ENCODE peak calls at places on chromosome 7, in six cellular contexts. Y, O, E, H, I and V are unnamed samples.

GRCh38 chr7:115937960-115938359 is 92.6 kb downstream of the TFEC start:
- DNase-seq in Y (no peak), O (no peak), E (no peak), H (no peak), I (no peak), V (no peak)

GRCh38 chr7:129644634-129645230 is 33.2 kb downstream of the NRF1 start:
- DNase-seq in Y (peak), O (no peak), E (no peak), H (no peak), I (no peak), V (no peak)

GRCh38 chr7:44466300-44467216 is 23.9 kb downstream of the NUDCD3 start:
- DNase-seq in Y (no peak), O (no peak), E (no peak), H (no peak), I (no peak), V (no peak)

GRCh38 chr7:2809903-2810628 is 34.0 kb downstream of the GNA12 start:
- DNase-seq in Y (no peak), O (no peak), E (no peak), H (no peak), I (no peak), V (no peak)

GRCh38 chr7:132614428-132615076 is 38.3 kb upstream of the PLXNA4 start:
- DNase-seq in Y (peak), O (no peak), E (peak), H (no peak), I (peak), V (no peak)

GRCh38 chr7:34451923-34452322 is 206.1 kb upstream of the NPSR1 start:
- DNase-seq in Y (no peak), O (no peak), E (no peak), H (no peak), I (no peak), V (no peak)

GRCh38 chr7:129437190-129437589 is 3.0 kb downstream of the STRIP2 start:
- DNase-seq in Y (no peak), O (no peak), E (no peak), H (no peak), I (no peak), V (no peak)

GRCh38 chr7:81267508-81267907 is 348.7 kb upstream of the SEMA3C start:
- DNase-seq in Y (peak), O (no peak), E (no peak), H (no peak), I (no peak), V (no peak)

GRCh38 chr7:148700693-148701092 is 2.0 kb downstream of the CUL1 start:
- DNase-seq in Y (peak), O (no peak), E (peak), H (no peak), I (no peak), V (no peak)

GRCh38 chr7:132933076-132933466 is 148.8 kb downstream of the CHCHD3 start:
- DNase-seq in Y (no peak), O (no peak), E (peak), H (no peak), I (no peak), V (no peak)

GRCh38 chr7:30180718-30181117 is 45.9 kb downstream of the MTURN start:
- DNase-seq in Y (no peak), O (no peak), E (no peak), H (no peak), I (no peak), V (no peak)

GRCh38 chr7:102122026-102122425 is 164.6 kb upstream of the SH2B2 start:
- DNase-seq in Y (no peak), O (no peak), E (no peak), H (no peak), I (no peak), V (no peak)
- TF ChIP-seq CTCF in Y (no peak), O (no peak), E (no peak), H (no peak), I (no peak), V (no peak)

DNA sequence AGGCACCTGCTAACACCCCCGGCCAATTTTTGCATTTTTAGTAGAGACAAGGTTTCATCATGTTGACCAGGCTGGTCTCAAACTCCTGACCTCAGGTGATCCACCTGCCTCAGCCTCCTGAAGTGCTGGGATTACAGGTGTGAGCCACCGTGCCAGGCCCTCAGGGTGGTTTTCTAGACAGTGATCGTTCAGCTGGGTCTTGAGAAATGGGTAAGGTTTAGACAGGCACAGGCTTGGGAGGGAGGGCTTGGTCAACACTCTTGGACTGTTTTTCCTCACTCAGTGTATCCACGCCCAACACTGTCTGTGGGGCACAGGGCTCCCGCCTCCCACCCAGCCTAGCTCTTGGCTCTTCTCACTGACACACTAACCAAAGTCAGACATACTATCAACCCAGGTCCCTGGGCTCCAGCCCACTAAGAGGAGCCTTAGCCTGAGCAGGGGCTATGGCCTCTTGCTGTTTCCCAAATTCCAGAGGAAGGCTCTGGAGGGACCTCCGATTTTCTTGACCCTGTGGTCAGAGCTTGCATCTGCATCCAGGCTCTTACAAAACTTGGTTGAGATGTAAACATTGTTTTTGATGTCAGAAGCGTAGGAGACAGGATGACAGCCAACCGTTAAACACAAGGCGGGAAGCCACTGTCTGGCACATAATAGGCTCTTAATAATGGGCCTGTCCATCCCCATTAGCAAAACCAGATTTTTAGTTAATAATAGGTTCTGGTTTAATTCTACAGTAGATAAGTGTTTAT is 143.9 kb downstream of the PRKAG2 start:
- DNase-seq in Y (no peak), O (no peak), E (no peak), H (no peak), I (no peak), V (no peak)
- TF ChIP-seq CTCF in Y (no peak), O (no peak), E (no peak), H (no peak), I (no peak), V (no peak)

DNA sequence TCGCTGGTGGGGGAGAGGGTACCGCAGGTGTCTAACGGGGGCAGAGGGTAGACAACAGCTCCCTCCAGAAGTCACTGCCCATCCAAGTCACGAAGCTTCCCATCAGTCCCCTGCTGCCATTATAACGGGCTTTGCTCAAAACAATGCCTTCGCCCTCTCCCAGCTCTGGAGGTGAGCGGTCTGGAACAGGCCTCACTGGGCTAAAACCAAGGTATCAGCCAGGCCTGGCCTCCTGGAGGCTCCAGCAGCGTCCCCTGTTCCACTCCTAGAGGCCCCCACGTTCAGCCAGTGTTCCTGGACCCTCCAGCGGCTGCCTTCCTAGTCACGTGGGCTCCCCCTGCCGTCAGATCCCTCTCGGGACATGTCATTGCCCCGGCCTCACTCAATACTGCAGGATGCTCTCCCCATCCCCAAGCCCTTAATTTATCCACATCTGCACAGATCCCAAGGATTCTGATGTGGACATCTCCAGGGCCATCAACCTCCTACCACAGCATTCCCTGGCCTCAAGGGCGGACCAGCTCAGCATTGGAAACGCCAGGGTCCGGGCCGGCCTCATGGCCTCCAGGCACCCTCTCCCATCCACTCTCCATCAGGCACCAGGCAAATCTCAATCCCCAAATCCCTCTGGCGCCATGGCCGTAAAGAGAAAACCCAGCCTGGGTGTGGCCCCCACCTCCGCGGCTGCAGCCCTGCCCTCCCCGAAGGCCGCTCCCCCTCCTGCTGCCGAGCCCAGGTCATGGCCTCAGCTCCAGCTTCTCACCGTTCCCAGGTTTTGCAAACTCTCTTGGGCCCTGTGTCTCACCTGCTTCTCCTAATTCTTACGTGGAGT is 104.1 kb upstream of the FAM20C start:
- DNase-seq in Y (peak), O (no peak), E (no peak), H (no peak), I (no peak), V (no peak)
- TF ChIP-seq CTCF in Y (no peak), O (no peak), E (no peak), H (no peak), I (no peak), V (no peak)

GRCh38 chr7:65397730-65398142 is 24.1 kb downstream of the ZNF92 start:
- DNase-seq in Y (no peak), O (no peak), E (no peak), H (no peak), I (no peak), V (no peak)
- TF ChIP-seq CTCF in Y (no peak), O (no peak), E (no peak), H (no peak), I (no peak), V (no peak)

GRCh38 chr7:128035712-128036111 is 4.5 kb upstream of the LRRC4 start:
- DNase-seq in Y (peak), O (no peak), E (peak), H (no peak), I (no peak), V (no peak)
- TF ChIP-seq CTCF in Y (no peak), O (no peak), E (peak), H (no peak), I (peak), V (peak)

GRCh38 chr7:77570330-77571011 is 33.4 kb downstream of the PTPN12 start:
- DNase-seq in Y (no peak), O (no peak), E (no peak), H (no peak), I (no peak), V (no peak)
- TF ChIP-seq CTCF in Y (no peak), O (no peak), E (no peak), H (no peak), I (no peak), V (no peak)

DNA sequence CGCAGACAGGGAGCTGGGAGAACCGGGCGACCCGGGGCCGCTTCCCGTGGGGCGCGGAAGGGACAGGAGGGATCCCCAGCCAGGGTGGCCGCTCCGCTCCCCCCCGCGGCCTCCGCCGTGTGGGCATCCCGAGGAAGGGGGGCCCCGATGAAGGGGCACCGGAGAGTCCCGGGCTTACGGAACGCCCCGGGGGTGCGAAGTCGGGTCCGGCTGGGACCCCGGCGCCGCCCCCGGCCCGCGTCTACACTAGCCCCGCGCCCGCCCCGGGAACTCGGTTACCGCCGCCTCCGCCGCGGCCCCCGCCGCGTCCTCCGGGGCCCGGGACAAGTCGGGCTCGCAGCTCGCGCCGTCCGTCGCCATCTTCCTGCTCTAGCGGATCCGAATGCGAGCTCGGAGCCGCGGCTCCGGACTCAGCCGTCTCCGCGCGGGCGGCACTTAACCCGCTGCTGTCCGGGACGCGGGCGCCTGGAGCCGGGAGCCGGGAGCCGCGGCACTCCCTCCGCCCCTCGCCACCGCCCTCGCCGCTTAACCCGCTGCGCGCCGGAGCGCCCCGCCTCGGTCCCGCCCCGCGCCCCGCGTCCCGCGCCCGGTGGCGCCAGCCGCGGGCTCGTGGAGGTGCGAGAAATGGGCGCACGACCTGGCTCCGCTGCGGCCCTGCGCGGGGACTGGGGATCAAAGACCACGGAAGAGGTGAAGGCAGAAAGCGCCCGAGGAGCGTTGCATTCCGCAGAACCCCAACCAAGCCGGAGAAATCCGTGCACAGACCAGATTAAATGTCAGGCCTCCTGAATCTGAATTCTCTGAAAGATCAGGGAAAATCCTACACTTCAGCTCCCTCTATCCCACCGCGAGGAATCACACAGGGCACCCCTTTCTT is at the start of gene CTTNBP2:
- DNase-seq in Y (peak), O (peak), E (peak), H (no peak), I (peak), V (no peak)
- TF ChIP-seq CTCF in Y (no peak), O (no peak), E (no peak), H (no peak), I (no peak), V (no peak)

GRCh38 chr7:158327571-158328180 is 259.9 kb downstream of the PTPRN2 start:
- DNase-seq in Y (no peak), O (no peak), E (no peak), H (no peak), I (no peak), V (no peak)

GRCh38 chr7:158327012-158327411 is 260.6 kb downstream of the PTPRN2 start:
- DNase-seq in Y (no peak), O (no peak), E (no peak), H (no peak), I (no peak), V (no peak)

GRCh38 chr7:158324397-158325360 is 262.9 kb downstream of the PTPRN2 start:
- DNase-seq in Y (no peak), O (no peak), E (no peak), H (no peak), I (no peak), V (no peak)

GRCh38 chr7:158323741-158324396 is 263.8 kb downstream of the PTPRN2 start:
- DNase-seq in Y (no peak), O (no peak), E (no peak), H (no peak), I (no peak), V (no peak)

GRCh38 chr7:158325530-158326381 is 261.9 kb downstream of the PTPRN2 start:
- DNase-seq in Y (no peak), O (no peak), E (no peak), H (no peak), I (no peak), V (no peak)
- TF ChIP-seq CTCF in Y (no peak), O (no peak), E (peak), H (no peak), I (peak), V (no peak)

GRCh38 chr7:47473499-47474210 is 108.3 kb downstream of the TNS3 start:
- DNase-seq in Y (no peak), O (no peak), E (no peak), H (no peak), I (no peak), V (peak)

GRCh38 chr7:47477191-47478016 is 104.5 kb downstream of the TNS3 start:
- DNase-seq in Y (no peak), O (no peak), E (no peak), H (no peak), I (no peak), V (no peak)

GRCh38 chr7:47475880-47476227 is 106.1 kb downstream of the TNS3 start:
- DNase-seq in Y (peak), O (no peak), E (no peak), H (no peak), I (no peak), V (no peak)

GRCh38 chr7:47474211-47474936 is 107.5 kb downstream of the TNS3 start:
- DNase-seq in Y (no peak), O (no peak), E (no peak), H (no peak), I (no peak), V (no peak)

GRCh38 chr7:47474937-47475879 is 106.7 kb downstream of the TNS3 start:
- DNase-seq in Y (peak), O (peak), E (peak), H (peak), I (peak), V (peak)
- TF ChIP-seq CTCF in Y (no peak), O (no peak), E (no peak), H (no peak), I (peak), V (peak)